ENCODE peak calls at places on chromosome 21, in five cellular contexts. H, R, Q, A and P are unnamed samples.
A peak's percentile ranks its signal among the peaks of the same experiment; 100 is the strongest.

GRCh38 chr21:41411449-41412089 is 14.5 kb upstream of the MX1 start:
- DNase-seq in H (no peak), R (no peak), Q (peak; percentile 80), A (peak; percentile 64), P (no peak)

GRCh38 chr21:44428281-44428942 is 26.9 kb upstream of the LRRC3 start:
- DNase-seq in H (no peak), R (peak; percentile 53), Q (peak; percentile 87), A (peak; percentile 83), P (peak; percentile 66)

GRCh38 chr21:35051287-35051818 is 2.3 kb upstream of the RUNX1 start:
- DNase-seq in H (peak; percentile 66), R (peak; percentile 70), Q (peak; percentile 89), A (peak; percentile 91), P (peak; percentile 82)

GRCh38 chr21:37712204-37712934 is 203.9 kb downstream of the KCNJ6 start:
- DNase-seq in H (peak; percentile 72), R (no peak), Q (peak; percentile 81), A (peak; percentile 87), P (peak; percentile 70)

GRCh38 chr21:44765231-44766013 is 36.2 kb downstream of the UBE2G2 start:
- DNase-seq in H (no peak), R (peak; percentile 40), Q (no peak), A (peak; percentile 34), P (no peak)

GRCh38 chr21:24456358-24456757 is 1150.9 kb downstream of the MRPL39 start:
- DNase-seq in H (no peak), R (no peak), Q (no peak), A (no peak), P (no peak)

GRCh38 chr21:36369064-36369685 is 16.0 kb upstream of the CHAF1B start:
- DNase-seq in H (no peak), R (no peak), Q (no peak), A (no peak), P (no peak)

GRCh38 chr21:44800971-44801467 is 601 bp downstream of the UBE2G2 start:
- DNase-seq in H (peak; percentile 56), R (no peak), Q (no peak), A (peak; percentile 72), P (no peak)

GRCh38 chr21:20253261-20253660 is 744.9 kb upstream of the NCAM2 start:
- DNase-seq in H (no peak), R (no peak), Q (no peak), A (peak; percentile 46), P (no peak)

GRCh38 chr21:42474043-42474831 is 21.8 kb downstream of the RSPH1 start:
- DNase-seq in H (peak; percentile 30), R (no peak), Q (peak; percentile 97), A (peak; percentile 87), P (peak; percentile 25)

GRCh38 chr21:16358784-16359183 is 629.0 kb downstream of the USP25 start:
- DNase-seq in H (no peak), R (no peak), Q (no peak), A (no peak), P (no peak)

GRCh38 chr21:26177741-26178452 is 7.3 kb upstream of the APP start:
- DNase-seq in H (no peak), R (no peak), Q (no peak), A (no peak), P (no peak)

GRCh38 chr21:15121655-15122120 is 56.9 kb upstream of the NRIP1 start:
- DNase-seq in H (peak; percentile 12), R (no peak), Q (no peak), A (peak; percentile 17), P (no peak)

GRCh38 chr21:44067011-44067839 is 40.0 kb upstream of the PWP2 start:
- DNase-seq in H (no peak), R (no peak), Q (no peak), A (no peak), P (no peak)

GRCh38 chr21:25024639-25025038 is 582.6 kb downstream of the MRPL39 start:
- DNase-seq in H (no peak), R (no peak), Q (no peak), A (peak; percentile 10), P (no peak)

GRCh38 chr21:46498335-46499050 is 39.8 kb downstream of the DIP2A start:
- DNase-seq in H (no peak), R (no peak), Q (no peak), A (no peak), P (no peak)

GRCh38 chr21:39125752-39126485 is 57.3 kb downstream of the PSMG1 start:
- DNase-seq in H (peak; percentile 67), R (no peak), Q (peak; percentile 72), A (peak; percentile 93), P (no peak)